ENCODE peak calls at places on chromosomes 7 and 10, in four cellular contexts. One of them, this sample, is unnamed.

GRCh38 chr7:1268866-1269265 is 36.2 kb downstream of the UNCX start:
- DNase-seq in left cardiac atrium: no peak
- DNase-seq in GM20000: no peak
- DNase-seq in tibial nerve: no peak
- DNase-seq in this sample: no peak

GRCh38 chr7:135661311-135662122 is 797 bp upstream of the STMP1 start:
- DNase-seq in left cardiac atrium: no peak
- DNase-seq in GM20000: no peak
- DNase-seq in tibial nerve: no peak
- DNase-seq in this sample: peak

GRCh38 chr7:98137826-98138151 is 31.1 kb downstream of the LMTK2 start:
- DNase-seq in left cardiac atrium: no peak
- DNase-seq in GM20000: peak
- DNase-seq in tibial nerve: no peak
- DNase-seq in this sample: no peak

GRCh38 chr10:108899686-108900085 is 1023.6 kb downstream of the XPNPEP1 start:
- DNase-seq in left cardiac atrium: no peak
- DNase-seq in GM20000: no peak
- DNase-seq in tibial nerve: no peak
- DNase-seq in this sample: no peak

GRCh38 chr10:21599582-21599981 is 65.5 kb downstream of the MLLT10 start:
- DNase-seq in left cardiac atrium: no peak
- DNase-seq in GM20000: no peak
- DNase-seq in tibial nerve: no peak
- DNase-seq in this sample: no peak

GRCh38 chr7:100801833-100802568 is 25.3 kb downstream of the EPHB4 start:
- DNase-seq in left cardiac atrium: peak
- DNase-seq in GM20000: no peak
- DNase-seq in tibial nerve: no peak
- DNase-seq in this sample: no peak

GRCh38 chr7:27914409-27914808 is 174.4 kb downstream of the TAX1BP1 start:
- DNase-seq in left cardiac atrium: no peak
- DNase-seq in GM20000: no peak
- DNase-seq in tibial nerve: no peak
- DNase-seq in this sample: no peak

GRCh38 chr10:97517778-97518561 is 19.2 kb downstream of the UBTD1 start:
- DNase-seq in left cardiac atrium: no peak
- DNase-seq in GM20000: no peak
- DNase-seq in tibial nerve: no peak
- DNase-seq in this sample: no peak

GRCh38 chr7:151426486-151426905 is 13.4 kb downstream of the CRYGN start:
- DNase-seq in left cardiac atrium: peak
- DNase-seq in GM20000: no peak
- DNase-seq in tibial nerve: peak
- DNase-seq in this sample: no peak

GRCh38 chr7:83005410-83005809 is 157.3 kb downstream of the PCLO start:
- DNase-seq in left cardiac atrium: no peak
- DNase-seq in GM20000: no peak
- DNase-seq in tibial nerve: no peak
- DNase-seq in this sample: no peak

GRCh38 chr7:157713591-157713990 is 376.8 kb downstream of the DNAJB6 start:
- DNase-seq in left cardiac atrium: no peak
- DNase-seq in GM20000: no peak
- DNase-seq in tibial nerve: no peak
- DNase-seq in this sample: no peak

GRCh38 chr10:73576178-73576889 is 14.8 kb downstream of the USP54 start:
- DNase-seq in left cardiac atrium: peak
- DNase-seq in GM20000: peak
- DNase-seq in tibial nerve: peak
- DNase-seq in this sample: no peak

GRCh38 chr10:69389827-69390490 is 26.8 kb downstream of the TACR2 start:
- DNase-seq in left cardiac atrium: peak
- DNase-seq in GM20000: no peak
- DNase-seq in tibial nerve: no peak
- DNase-seq in this sample: no peak

GRCh38 chr7:37511852-37512377 is 63.3 kb upstream of the ELMO1 start:
- DNase-seq in left cardiac atrium: no peak
- DNase-seq in GM20000: no peak
- DNase-seq in tibial nerve: no peak
- DNase-seq in this sample: no peak

GRCh38 chr10:4370376-4370775 is 455.6 kb upstream of the AKR1E2 start:
- DNase-seq in left cardiac atrium: no peak
- DNase-seq in GM20000: no peak
- DNase-seq in tibial nerve: no peak
- DNase-seq in this sample: no peak

GRCh38 chr10:32795598-32796183 is 162.3 kb downstream of the ITGB1 start:
- DNase-seq in left cardiac atrium: no peak
- DNase-seq in GM20000: peak
- DNase-seq in tibial nerve: no peak
- DNase-seq in this sample: no peak

GRCh38 chr10:79178070-79178576 is 109.4 kb downstream of the ZMIZ1 start:
- DNase-seq in left cardiac atrium: no peak
- DNase-seq in GM20000: no peak
- DNase-seq in tibial nerve: no peak
- DNase-seq in this sample: no peak

GRCh38 chr10:71838264-71839211 is 12.5 kb downstream of the PSAP start:
- DNase-seq in left cardiac atrium: no peak
- DNase-seq in GM20000: no peak
- DNase-seq in tibial nerve: no peak
- DNase-seq in this sample: no peak

GRCh38 chr7:37128644-37129043 is 320.0 kb downstream of the ELMO1 start:
- DNase-seq in left cardiac atrium: peak
- DNase-seq in GM20000: no peak
- DNase-seq in tibial nerve: no peak
- DNase-seq in this sample: no peak

GRCh38 chr7:21261627-21262564 is 166.0 kb upstream of the SP4 start:
- DNase-seq in left cardiac atrium: no peak
- DNase-seq in GM20000: peak
- DNase-seq in tibial nerve: no peak
- DNase-seq in this sample: peak